ENCODE peak calls at places on chromosome 11, in ten cellular contexts. One of them, this sample, is unnamed.

GRCh38 chr11:85028329-85029101 is 598.6 kb downstream of the DLG2 start:
- DNase-seq in pancreas: no peak
- DNase-seq in right atrium auricular region: no peak
- DNase-seq in tibial artery: no peak
- DNase-seq in bronchial epithelial cell: no peak
- DNase-seq in GM23338: no peak
- DNase-seq in adipocyte: no peak
- DNase-seq in prostate gland: no peak
- DNase-seq in NT2/D1: no peak
- DNase-seq in GM23248: no peak
- DNase-seq in this sample: no peak

GRCh38 chr11:130068986-130069683 is 559 bp upstream of the APLP2 start:
- DNase-seq in pancreas: no peak
- DNase-seq in right atrium auricular region: peak
- DNase-seq in tibial artery: peak
- DNase-seq in bronchial epithelial cell: peak
- DNase-seq in GM23338: peak
- DNase-seq in adipocyte: peak
- DNase-seq in prostate gland: peak
- DNase-seq in NT2/D1: no peak
- DNase-seq in GM23248: peak
- DNase-seq in this sample: no peak

GRCh38 chr11:65973439-65974110 is 12.0 kb downstream of the SART1 start:
- DNase-seq in pancreas: no peak
- DNase-seq in right atrium auricular region: no peak
- DNase-seq in tibial artery: no peak
- DNase-seq in bronchial epithelial cell: peak
- DNase-seq in GM23338: no peak
- DNase-seq in adipocyte: no peak
- DNase-seq in prostate gland: no peak
- DNase-seq in NT2/D1: no peak
- DNase-seq in GM23248: peak
- DNase-seq in this sample: no peak

GRCh38 chr11:61777234-61778090 is 14.9 kb downstream of the TMEM258 start:
- DNase-seq in pancreas: peak
- DNase-seq in right atrium auricular region: no peak
- DNase-seq in tibial artery: no peak
- DNase-seq in bronchial epithelial cell: no peak
- DNase-seq in GM23338: peak
- DNase-seq in adipocyte: peak
- DNase-seq in prostate gland: no peak
- DNase-seq in NT2/D1: no peak
- DNase-seq in GM23248: peak
- DNase-seq in this sample: peak

GRCh38 chr11:118342503-118343161 is at the start of gene CD3D:
- DNase-seq in pancreas: no peak
- DNase-seq in right atrium auricular region: no peak
- DNase-seq in tibial artery: no peak
- DNase-seq in bronchial epithelial cell: no peak
- DNase-seq in GM23338: peak
- DNase-seq in adipocyte: no peak
- DNase-seq in prostate gland: no peak
- DNase-seq in NT2/D1: no peak
- DNase-seq in GM23248: no peak
- DNase-seq in this sample: no peak

GRCh38 chr11:65366340-65366773 is 11.8 kb downstream of the TIGD3 start:
- DNase-seq in pancreas: peak
- DNase-seq in right atrium auricular region: no peak
- DNase-seq in tibial artery: no peak
- DNase-seq in bronchial epithelial cell: peak
- DNase-seq in GM23338: peak
- DNase-seq in adipocyte: peak
- DNase-seq in prostate gland: peak
- DNase-seq in NT2/D1: peak
- DNase-seq in GM23248: peak
- DNase-seq in this sample: no peak

GRCh38 chr11:114297806-114298700 is 1.9 kb downstream of the NNMT start:
- DNase-seq in pancreas: no peak
- DNase-seq in right atrium auricular region: no peak
- DNase-seq in tibial artery: no peak
- DNase-seq in bronchial epithelial cell: no peak
- DNase-seq in GM23338: no peak
- DNase-seq in adipocyte: no peak
- DNase-seq in prostate gland: no peak
- DNase-seq in NT2/D1: no peak
- DNase-seq in GM23248: peak
- DNase-seq in this sample: no peak

GRCh38 chr11:96197221-96197620 is 145.8 kb downstream of the MAML2 start:
- DNase-seq in pancreas: no peak
- DNase-seq in right atrium auricular region: no peak
- DNase-seq in tibial artery: no peak
- DNase-seq in bronchial epithelial cell: no peak
- DNase-seq in GM23338: no peak
- DNase-seq in adipocyte: peak
- DNase-seq in prostate gland: no peak
- DNase-seq in NT2/D1: no peak
- DNase-seq in GM23248: peak
- DNase-seq in this sample: no peak

GRCh38 chr11:127052420-127052819 is 51.9 kb upstream of the KIRREL3 start:
- DNase-seq in pancreas: no peak
- DNase-seq in right atrium auricular region: no peak
- DNase-seq in tibial artery: no peak
- DNase-seq in bronchial epithelial cell: no peak
- DNase-seq in GM23338: peak
- DNase-seq in adipocyte: no peak
- DNase-seq in prostate gland: no peak
- DNase-seq in NT2/D1: peak
- DNase-seq in GM23248: peak
- DNase-seq in this sample: no peak

GRCh38 chr11:128622137-128622523 is 34.8 kb upstream of the ETS1 start:
- DNase-seq in pancreas: no peak
- DNase-seq in right atrium auricular region: peak
- DNase-seq in tibial artery: no peak
- DNase-seq in bronchial epithelial cell: no peak
- DNase-seq in GM23338: no peak
- DNase-seq in adipocyte: no peak
- DNase-seq in prostate gland: no peak
- DNase-seq in NT2/D1: no peak
- DNase-seq in GM23248: no peak
- DNase-seq in this sample: peak

DNA sequence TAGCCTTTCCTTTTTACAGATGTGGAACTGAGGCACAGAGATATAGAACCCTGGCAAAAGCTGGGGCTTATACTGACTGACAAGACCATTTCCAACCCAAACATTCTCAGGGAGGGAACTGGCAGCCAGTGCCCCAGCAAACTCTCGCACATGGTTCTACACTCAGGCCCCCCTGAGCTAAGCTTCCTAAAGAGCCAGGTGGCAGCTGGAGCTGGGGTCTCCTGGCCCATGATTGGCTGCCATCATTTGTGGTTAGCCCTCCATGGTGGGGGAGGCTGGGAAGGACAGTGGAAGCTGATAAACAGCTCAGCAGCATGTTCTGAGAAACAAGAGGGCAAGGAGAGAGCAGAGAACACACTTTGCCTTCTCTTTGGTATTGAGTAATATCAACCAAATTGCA is at the start of gene RAG1:
- DNase-seq in pancreas: no peak
- DNase-seq in right atrium auricular region: no peak
- DNase-seq in tibial artery: no peak
- DNase-seq in bronchial epithelial cell: no peak
- DNase-seq in GM23338: no peak
- DNase-seq in adipocyte: no peak
- DNase-seq in prostate gland: no peak
- DNase-seq in NT2/D1: no peak
- DNase-seq in GM23248: no peak
- DNase-seq in this sample: no peak
- H3K4me3 ChIP-seq in pancreas: no peak
- H3K4me3 ChIP-seq in right atrium auricular region: no peak
- H3K4me3 ChIP-seq in tibial artery: no peak
- H3K4me3 ChIP-seq in bronchial epithelial cell: no peak
- H3K4me3 ChIP-seq in GM23338: no peak
- H3K4me3 ChIP-seq in adipocyte: no peak
- H3K4me3 ChIP-seq in prostate gland: no peak
- H3K4me3 ChIP-seq in NT2/D1: no peak
- H3K4me3 ChIP-seq in GM23248: no peak
- H3K4me3 ChIP-seq in this sample: no peak

DNA sequence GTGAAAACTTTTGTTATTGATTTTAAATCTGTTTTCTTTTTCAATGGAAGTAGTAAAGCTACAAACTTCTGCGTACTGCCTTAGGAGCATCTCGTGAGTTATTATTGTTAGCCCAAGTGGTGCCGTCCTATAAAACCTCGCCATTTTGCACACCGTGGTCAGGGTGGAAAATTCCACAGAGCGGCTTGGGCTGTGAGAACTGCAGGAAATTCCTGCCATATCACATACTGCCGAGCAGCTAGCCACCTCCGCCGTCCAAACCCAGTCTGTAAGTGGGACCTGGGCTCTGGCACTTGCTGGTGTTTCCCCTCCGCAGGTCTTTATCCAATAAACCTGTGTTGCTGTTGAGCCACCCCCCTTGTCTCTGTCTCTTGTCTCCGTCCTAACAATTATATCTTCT is 88.0 kb upstream of the POU2AF2 start:
- DNase-seq in pancreas: no peak
- DNase-seq in right atrium auricular region: no peak
- DNase-seq in tibial artery: no peak
- DNase-seq in bronchial epithelial cell: no peak
- DNase-seq in GM23338: no peak
- DNase-seq in adipocyte: no peak
- DNase-seq in prostate gland: no peak
- DNase-seq in NT2/D1: no peak
- DNase-seq in GM23248: no peak
- DNase-seq in this sample: no peak
- H3K4me3 ChIP-seq in pancreas: no peak
- H3K4me3 ChIP-seq in right atrium auricular region: no peak
- H3K4me3 ChIP-seq in tibial artery: no peak
- H3K4me3 ChIP-seq in bronchial epithelial cell: no peak
- H3K4me3 ChIP-seq in GM23338: no peak
- H3K4me3 ChIP-seq in adipocyte: no peak
- H3K4me3 ChIP-seq in prostate gland: no peak
- H3K4me3 ChIP-seq in NT2/D1: no peak
- H3K4me3 ChIP-seq in GM23248: no peak
- H3K4me3 ChIP-seq in this sample: no peak

GRCh38 chr11:12474871-12475270 is 97.5 kb downstream of the PARVA start:
- DNase-seq in pancreas: no peak
- DNase-seq in right atrium auricular region: no peak
- DNase-seq in tibial artery: no peak
- DNase-seq in bronchial epithelial cell: no peak
- DNase-seq in GM23338: no peak
- DNase-seq in adipocyte: no peak
- DNase-seq in prostate gland: no peak
- DNase-seq in NT2/D1: no peak
- DNase-seq in GM23248: no peak
- DNase-seq in this sample: no peak

GRCh38 chr11:12470236-12470635 is 92.9 kb downstream of the PARVA start:
- DNase-seq in pancreas: no peak
- DNase-seq in right atrium auricular region: no peak
- DNase-seq in tibial artery: no peak
- DNase-seq in bronchial epithelial cell: no peak
- DNase-seq in GM23338: no peak
- DNase-seq in adipocyte: no peak
- DNase-seq in prostate gland: no peak
- DNase-seq in NT2/D1: no peak
- DNase-seq in GM23248: no peak
- DNase-seq in this sample: no peak

GRCh38 chr11:12469451-12469850 is 92.1 kb downstream of the PARVA start:
- DNase-seq in pancreas: no peak
- DNase-seq in right atrium auricular region: no peak
- DNase-seq in tibial artery: no peak
- DNase-seq in bronchial epithelial cell: no peak
- DNase-seq in GM23338: no peak
- DNase-seq in adipocyte: peak
- DNase-seq in prostate gland: no peak
- DNase-seq in NT2/D1: no peak
- DNase-seq in GM23248: peak
- DNase-seq in this sample: no peak

GRCh38 chr11:12473366-12473765 is 96.0 kb downstream of the PARVA start:
- DNase-seq in pancreas: no peak
- DNase-seq in right atrium auricular region: no peak
- DNase-seq in tibial artery: no peak
- DNase-seq in bronchial epithelial cell: no peak
- DNase-seq in GM23338: no peak
- DNase-seq in adipocyte: no peak
- DNase-seq in prostate gland: no peak
- DNase-seq in NT2/D1: no peak
- DNase-seq in GM23248: no peak
- DNase-seq in this sample: no peak

DNA sequence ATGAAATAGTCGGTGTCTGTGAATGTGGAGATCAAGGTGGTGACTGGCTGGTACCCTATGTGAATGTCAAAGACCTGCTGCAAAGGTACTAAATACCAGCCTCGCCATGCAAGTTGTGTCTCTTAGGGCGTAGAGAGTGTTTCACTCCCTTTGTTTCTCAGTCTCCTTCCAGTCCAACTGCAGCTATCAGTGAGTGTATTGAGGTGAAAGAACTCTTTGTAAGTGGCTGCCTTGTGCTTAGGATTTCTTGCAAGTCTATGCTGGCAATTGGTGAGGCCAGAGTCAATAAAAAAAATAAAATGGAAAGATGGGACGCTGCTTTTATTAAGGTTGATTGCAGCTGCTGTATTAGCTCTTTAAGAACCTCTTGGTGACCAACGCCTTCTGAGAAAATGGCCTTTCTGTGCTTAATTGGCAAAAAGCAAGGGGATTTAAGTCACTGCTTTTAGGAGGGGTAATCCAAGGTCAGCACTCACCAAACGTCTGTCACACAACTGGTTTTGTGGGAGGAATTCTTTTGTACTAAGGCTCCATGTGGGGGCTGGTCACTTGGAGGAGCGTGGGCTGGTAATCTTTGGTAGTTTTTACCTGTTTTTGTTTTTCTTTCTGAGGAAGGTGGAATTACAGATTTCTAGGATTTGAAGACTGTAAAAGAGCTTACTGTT is 95.2 kb downstream of the PARVA start:
- DNase-seq in pancreas: no peak
- DNase-seq in right atrium auricular region: no peak
- DNase-seq in tibial artery: no peak
- DNase-seq in bronchial epithelial cell: no peak
- DNase-seq in GM23338: no peak
- DNase-seq in adipocyte: no peak
- DNase-seq in prostate gland: no peak
- DNase-seq in NT2/D1: no peak
- DNase-seq in GM23248: no peak
- DNase-seq in this sample: no peak
- H3K4me3 ChIP-seq in pancreas: no peak
- H3K4me3 ChIP-seq in right atrium auricular region: no peak
- H3K4me3 ChIP-seq in tibial artery: no peak
- H3K4me3 ChIP-seq in bronchial epithelial cell: no peak
- H3K4me3 ChIP-seq in GM23338: no peak
- H3K4me3 ChIP-seq in adipocyte: no peak
- H3K4me3 ChIP-seq in prostate gland: no peak
- H3K4me3 ChIP-seq in NT2/D1: no peak
- H3K4me3 ChIP-seq in GM23248: no peak
- H3K4me3 ChIP-seq in this sample: no peak

DNA sequence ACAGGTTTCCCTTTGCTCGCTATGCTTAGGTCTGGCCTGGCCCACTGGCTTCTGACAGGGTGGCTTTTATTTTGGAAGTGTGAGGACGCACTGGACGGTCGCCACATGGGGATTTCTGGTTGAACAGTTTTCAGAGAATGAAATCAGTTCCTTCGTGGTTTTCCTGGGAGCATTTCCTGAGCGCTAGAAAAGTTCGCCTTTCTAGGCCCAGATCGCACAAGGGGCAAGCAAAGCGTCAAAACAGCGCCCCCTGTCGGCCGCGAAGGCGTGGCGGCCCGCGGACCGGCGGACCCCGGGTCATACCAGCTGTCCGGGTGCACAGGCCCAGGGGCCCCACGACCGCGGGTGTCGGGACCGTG is 12.7 kb upstream of the CYP2R1 start:
- DNase-seq in pancreas: peak
- DNase-seq in right atrium auricular region: peak
- DNase-seq in tibial artery: peak
- DNase-seq in bronchial epithelial cell: no peak
- DNase-seq in GM23338: peak
- DNase-seq in adipocyte: peak
- DNase-seq in prostate gland: peak
- DNase-seq in NT2/D1: no peak
- DNase-seq in GM23248: peak
- DNase-seq in this sample: peak
- H3K4me3 ChIP-seq in pancreas: peak
- H3K4me3 ChIP-seq in right atrium auricular region: peak
- H3K4me3 ChIP-seq in tibial artery: peak
- H3K4me3 ChIP-seq in bronchial epithelial cell: peak
- H3K4me3 ChIP-seq in GM23338: peak
- H3K4me3 ChIP-seq in adipocyte: peak
- H3K4me3 ChIP-seq in prostate gland: peak
- H3K4me3 ChIP-seq in NT2/D1: peak
- H3K4me3 ChIP-seq in GM23248: peak
- H3K4me3 ChIP-seq in this sample: peak

This sample was measured in gastrocnemius medialis.